ENCODE peak calls at places on chromosomes 13 and 19, in ten cellular contexts. One of them, this sample, is unnamed.
A peak's percentile ranks its signal among the peaks of the same experiment; 100 is the strongest.

GRCh38 chr19:49437231-49437630 is 4.1 kb downstream of the SLC17A7 start:
- DNase-seq in RPMI7951: no peak
- DNase-seq in EL: no peak
- DNase-seq in GM12865: no peak
- DNase-seq in effector memory CD4-positive, alpha-beta T cell: no peak
- DNase-seq in activated CD8-positive, alpha-beta memory T cell treated with anti-CD3 and anti-CD28 coated beads, Interleukin-2, amount 50 U/mL, for 4 hours: no peak
- DNase-seq in esophagus squamous epithelium: no peak
- DNase-seq in NB4: no peak
- DNase-seq in NCI-H1105 treated with DMSO at 0.1 percent for 48 hours: no peak
- DNase-seq in NCI-H748 treated with DMSO at 0.1 percent for 48 hours: no peak
- DNase-seq in this sample: no peak

GRCh38 chr13:44870456-44870929 is 118.8 kb downstream of the NUFIP1 start:
- DNase-seq in GM12865: no peak
- DNase-seq in RPMI7951: no peak
- DNase-seq in effector memory CD4-positive, alpha-beta T cell: no peak
- DNase-seq in esophagus squamous epithelium: no peak
- DNase-seq in NB4: no peak
- DNase-seq in NCI-H748 treated with DMSO at 0.1 percent for 48 hours: no peak
- DNase-seq in activated CD8-positive, alpha-beta memory T cell treated with anti-CD3 and anti-CD28 coated beads, Interleukin-2, amount 50 U/mL, for 4 hours: no peak
- DNase-seq in EL: no peak
- DNase-seq in NCI-H1105 treated with DMSO at 0.1 percent for 48 hours: no peak
- DNase-seq in this sample: no peak

GRCh38 chr13:79440958-79441553 is 35.0 kb upstream of the RBM26 start:
- DNase-seq in effector memory CD4-positive, alpha-beta T cell: no peak
- DNase-seq in NCI-H748 treated with DMSO at 0.1 percent for 48 hours: no peak
- DNase-seq in GM12865: no peak
- DNase-seq in NCI-H1105 treated with DMSO at 0.1 percent for 48 hours: no peak
- DNase-seq in EL: no peak
- DNase-seq in NB4: no peak
- DNase-seq in activated CD8-positive, alpha-beta memory T cell treated with anti-CD3 and anti-CD28 coated beads, Interleukin-2, amount 50 U/mL, for 4 hours: no peak
- DNase-seq in esophagus squamous epithelium: no peak
- DNase-seq in RPMI7951: no peak
- DNase-seq in this sample: no peak

GRCh38 chr19:57665261-57665806 is 3.4 kb upstream of the ZSCAN4 start:
- DNase-seq in activated CD8-positive, alpha-beta memory T cell treated with anti-CD3 and anti-CD28 coated beads, Interleukin-2, amount 50 U/mL, for 4 hours: no peak
- DNase-seq in EL: no peak
- DNase-seq in NCI-H748 treated with DMSO at 0.1 percent for 48 hours: no peak
- DNase-seq in NB4: no peak
- DNase-seq in effector memory CD4-positive, alpha-beta T cell: no peak
- DNase-seq in NCI-H1105 treated with DMSO at 0.1 percent for 48 hours: no peak
- DNase-seq in esophagus squamous epithelium: no peak
- DNase-seq in RPMI7951: no peak
- DNase-seq in GM12865: no peak
- DNase-seq in this sample: no peak

GRCh38 chr13:40096357-40096911 is 441.0 kb downstream of the COG6 start:
- DNase-seq in NB4: no peak
- DNase-seq in GM12865: no peak
- DNase-seq in RPMI7951: no peak
- DNase-seq in NCI-H748 treated with DMSO at 0.1 percent for 48 hours: no peak
- DNase-seq in NCI-H1105 treated with DMSO at 0.1 percent for 48 hours: peak; percentile 21
- DNase-seq in esophagus squamous epithelium: no peak
- DNase-seq in EL: no peak
- DNase-seq in activated CD8-positive, alpha-beta memory T cell treated with anti-CD3 and anti-CD28 coated beads, Interleukin-2, amount 50 U/mL, for 4 hours: peak; percentile 45
- DNase-seq in effector memory CD4-positive, alpha-beta T cell: no peak
- DNase-seq in this sample: no peak

GRCh38 chr13:84651288-84651687 is 769.0 kb upstream of the SLITRK1 start:
- DNase-seq in RPMI7951: peak; percentile 79
- DNase-seq in NCI-H748 treated with DMSO at 0.1 percent for 48 hours: no peak
- DNase-seq in NB4: no peak
- DNase-seq in EL: peak; percentile 70
- DNase-seq in esophagus squamous epithelium: no peak
- DNase-seq in GM12865: no peak
- DNase-seq in effector memory CD4-positive, alpha-beta T cell: no peak
- DNase-seq in activated CD8-positive, alpha-beta memory T cell treated with anti-CD3 and anti-CD28 coated beads, Interleukin-2, amount 50 U/mL, for 4 hours: no peak
- DNase-seq in NCI-H1105 treated with DMSO at 0.1 percent for 48 hours: no peak
- DNase-seq in this sample: no peak

GRCh38 chr19:5966215-5966614 is 11.7 kb downstream of the RANBP3 start:
- DNase-seq in activated CD8-positive, alpha-beta memory T cell treated with anti-CD3 and anti-CD28 coated beads, Interleukin-2, amount 50 U/mL, for 4 hours: no peak
- DNase-seq in GM12865: no peak
- DNase-seq in esophagus squamous epithelium: no peak
- DNase-seq in NCI-H1105 treated with DMSO at 0.1 percent for 48 hours: no peak
- DNase-seq in NCI-H748 treated with DMSO at 0.1 percent for 48 hours: no peak
- DNase-seq in EL: no peak
- DNase-seq in RPMI7951: no peak
- DNase-seq in NB4: no peak
- DNase-seq in effector memory CD4-positive, alpha-beta T cell: no peak
- DNase-seq in this sample: no peak

GRCh38 chr19:19405919-19406877 is 723 bp downstream of the GATAD2A start:
- DNase-seq in NCI-H748 treated with DMSO at 0.1 percent for 48 hours: peak; percentile 2
- DNase-seq in GM12865: peak; percentile 52
- DNase-seq in EL: peak; percentile 60
- DNase-seq in effector memory CD4-positive, alpha-beta T cell: peak; percentile 28
- DNase-seq in NB4: peak; percentile 65
- DNase-seq in esophagus squamous epithelium: no peak
- DNase-seq in NCI-H1105 treated with DMSO at 0.1 percent for 48 hours: peak; percentile 53
- DNase-seq in RPMI7951: peak; percentile 56
- DNase-seq in activated CD8-positive, alpha-beta memory T cell treated with anti-CD3 and anti-CD28 coated beads, Interleukin-2, amount 50 U/mL, for 4 hours: peak; percentile 49
- DNase-seq in this sample: no peak

GRCh38 chr13:26445092-26445491 is 112.4 kb upstream of the WASF3 start:
- DNase-seq in RPMI7951: no peak
- DNase-seq in esophagus squamous epithelium: no peak
- DNase-seq in EL: no peak
- DNase-seq in NB4: no peak
- DNase-seq in GM12865: no peak
- DNase-seq in effector memory CD4-positive, alpha-beta T cell: no peak
- DNase-seq in activated CD8-positive, alpha-beta memory T cell treated with anti-CD3 and anti-CD28 coated beads, Interleukin-2, amount 50 U/mL, for 4 hours: no peak
- DNase-seq in NCI-H748 treated with DMSO at 0.1 percent for 48 hours: no peak
- DNase-seq in NCI-H1105 treated with DMSO at 0.1 percent for 48 hours: no peak
- DNase-seq in this sample: no peak

GRCh38 chr13:40187836-40188591 is 478.4 kb downstream of the FOXO1 start:
- DNase-seq in activated CD8-positive, alpha-beta memory T cell treated with anti-CD3 and anti-CD28 coated beads, Interleukin-2, amount 50 U/mL, for 4 hours: peak; percentile 46
- DNase-seq in NB4: no peak
- DNase-seq in EL: no peak
- DNase-seq in NCI-H1105 treated with DMSO at 0.1 percent for 48 hours: no peak
- DNase-seq in GM12865: no peak
- DNase-seq in NCI-H748 treated with DMSO at 0.1 percent for 48 hours: no peak
- DNase-seq in effector memory CD4-positive, alpha-beta T cell: peak; percentile 19
- DNase-seq in RPMI7951: no peak
- DNase-seq in esophagus squamous epithelium: no peak
- DNase-seq in this sample: no peak

GRCh38 chr19:38670921-38671398 is 23.5 kb downstream of the ACTN4 start:
- DNase-seq in NB4: no peak
- DNase-seq in NCI-H748 treated with DMSO at 0.1 percent for 48 hours: no peak
- DNase-seq in RPMI7951: no peak
- DNase-seq in GM12865: no peak
- DNase-seq in esophagus squamous epithelium: no peak
- DNase-seq in NCI-H1105 treated with DMSO at 0.1 percent for 48 hours: no peak
- DNase-seq in effector memory CD4-positive, alpha-beta T cell: no peak
- DNase-seq in EL: no peak
- DNase-seq in activated CD8-positive, alpha-beta memory T cell treated with anti-CD3 and anti-CD28 coated beads, Interleukin-2, amount 50 U/mL, for 4 hours: no peak
- DNase-seq in this sample: peak; percentile 12

GRCh38 chr19:16821081-16821480 is 8.1 kb upstream of the SIN3B start:
- DNase-seq in activated CD8-positive, alpha-beta memory T cell treated with anti-CD3 and anti-CD28 coated beads, Interleukin-2, amount 50 U/mL, for 4 hours: no peak
- DNase-seq in EL: no peak
- DNase-seq in esophagus squamous epithelium: no peak
- DNase-seq in RPMI7951: no peak
- DNase-seq in GM12865: no peak
- DNase-seq in NB4: no peak
- DNase-seq in NCI-H1105 treated with DMSO at 0.1 percent for 48 hours: no peak
- DNase-seq in effector memory CD4-positive, alpha-beta T cell: no peak
- DNase-seq in NCI-H748 treated with DMSO at 0.1 percent for 48 hours: no peak
- DNase-seq in this sample: no peak

GRCh38 chr13:98279473-98280175 is 102.6 kb upstream of the RNF113B start:
- DNase-seq in EL: no peak
- DNase-seq in effector memory CD4-positive, alpha-beta T cell: no peak
- DNase-seq in RPMI7951: no peak
- DNase-seq in NB4: peak; percentile 27
- DNase-seq in GM12865: peak; percentile 56
- DNase-seq in activated CD8-positive, alpha-beta memory T cell treated with anti-CD3 and anti-CD28 coated beads, Interleukin-2, amount 50 U/mL, for 4 hours: no peak
- DNase-seq in esophagus squamous epithelium: no peak
- DNase-seq in NCI-H748 treated with DMSO at 0.1 percent for 48 hours: no peak
- DNase-seq in NCI-H1105 treated with DMSO at 0.1 percent for 48 hours: no peak
- DNase-seq in this sample: peak; percentile 85

GRCh38 chr13:64684685-64685431 is 2545.3 kb downstream of the PCDH9 start:
- DNase-seq in GM12865: no peak
- DNase-seq in EL: peak; percentile 14
- DNase-seq in esophagus squamous epithelium: no peak
- DNase-seq in effector memory CD4-positive, alpha-beta T cell: no peak
- DNase-seq in activated CD8-positive, alpha-beta memory T cell treated with anti-CD3 and anti-CD28 coated beads, Interleukin-2, amount 50 U/mL, for 4 hours: no peak
- DNase-seq in NCI-H748 treated with DMSO at 0.1 percent for 48 hours: no peak
- DNase-seq in NCI-H1105 treated with DMSO at 0.1 percent for 48 hours: no peak
- DNase-seq in RPMI7951: no peak
- DNase-seq in NB4: no peak
- DNase-seq in this sample: no peak

GRCh38 chr19:12825259-12826131 is 8.9 kb downstream of the RTBDN start:
- DNase-seq in NB4: no peak
- DNase-seq in activated CD8-positive, alpha-beta memory T cell treated with anti-CD3 and anti-CD28 coated beads, Interleukin-2, amount 50 U/mL, for 4 hours: no peak
- DNase-seq in NCI-H748 treated with DMSO at 0.1 percent for 48 hours: no peak
- DNase-seq in effector memory CD4-positive, alpha-beta T cell: no peak
- DNase-seq in EL: peak; percentile 29
- DNase-seq in esophagus squamous epithelium: no peak
- DNase-seq in NCI-H1105 treated with DMSO at 0.1 percent for 48 hours: no peak
- DNase-seq in GM12865: no peak
- DNase-seq in RPMI7951: peak; percentile 33
- DNase-seq in this sample: peak; percentile 5

GRCh38 chr19:58581227-58582141 is 8.3 kb upstream of the MZF1 start:
- DNase-seq in GM12865: peak; percentile 92
- DNase-seq in EL: peak; percentile 82
- DNase-seq in NCI-H748 treated with DMSO at 0.1 percent for 48 hours: no peak
- DNase-seq in NB4: peak; percentile 85
- DNase-seq in effector memory CD4-positive, alpha-beta T cell: peak; percentile 78
- DNase-seq in esophagus squamous epithelium: no peak
- DNase-seq in NCI-H1105 treated with DMSO at 0.1 percent for 48 hours: no peak
- DNase-seq in RPMI7951: no peak
- DNase-seq in activated CD8-positive, alpha-beta memory T cell treated with anti-CD3 and anti-CD28 coated beads, Interleukin-2, amount 50 U/mL, for 4 hours: peak; percentile 92
- DNase-seq in this sample: no peak

GRCh38 chr13:98450495-98451167 is 126.3 kb downstream of the STK24 start:
- DNase-seq in effector memory CD4-positive, alpha-beta T cell: no peak
- DNase-seq in NCI-H1105 treated with DMSO at 0.1 percent for 48 hours: no peak
- DNase-seq in RPMI7951: no peak
- DNase-seq in NB4: peak; percentile 24
- DNase-seq in esophagus squamous epithelium: no peak
- DNase-seq in EL: no peak
- DNase-seq in activated CD8-positive, alpha-beta memory T cell treated with anti-CD3 and anti-CD28 coated beads, Interleukin-2, amount 50 U/mL, for 4 hours: no peak
- DNase-seq in GM12865: no peak
- DNase-seq in NCI-H748 treated with DMSO at 0.1 percent for 48 hours: no peak
- DNase-seq in this sample: no peak

GRCh38 chr19:7927605-7928333 is 1.8 kb upstream of the CTXN1 start:
- DNase-seq in NCI-H748 treated with DMSO at 0.1 percent for 48 hours: no peak
- DNase-seq in activated CD8-positive, alpha-beta memory T cell treated with anti-CD3 and anti-CD28 coated beads, Interleukin-2, amount 50 U/mL, for 4 hours: no peak
- DNase-seq in NCI-H1105 treated with DMSO at 0.1 percent for 48 hours: no peak
- DNase-seq in effector memory CD4-positive, alpha-beta T cell: no peak
- DNase-seq in esophagus squamous epithelium: no peak
- DNase-seq in GM12865: no peak
- DNase-seq in NB4: no peak
- DNase-seq in EL: no peak
- DNase-seq in RPMI7951: no peak
- DNase-seq in this sample: no peak

GRCh38 chr19:48715276-48715675 is 4.2 kb downstream of the MAMSTR start:
- DNase-seq in NCI-H748 treated with DMSO at 0.1 percent for 48 hours: no peak
- DNase-seq in esophagus squamous epithelium: no peak
- DNase-seq in effector memory CD4-positive, alpha-beta T cell: no peak
- DNase-seq in NB4: no peak
- DNase-seq in EL: no peak
- DNase-seq in activated CD8-positive, alpha-beta memory T cell treated with anti-CD3 and anti-CD28 coated beads, Interleukin-2, amount 50 U/mL, for 4 hours: no peak
- DNase-seq in NCI-H1105 treated with DMSO at 0.1 percent for 48 hours: no peak
- DNase-seq in RPMI7951: no peak
- DNase-seq in GM12865: no peak
- DNase-seq in this sample: peak; percentile 37

GRCh38 chr13:96041326-96042092 is 11.7 kb downstream of the UGGT2 start:
- DNase-seq in RPMI7951: no peak
- DNase-seq in effector memory CD4-positive, alpha-beta T cell: no peak
- DNase-seq in esophagus squamous epithelium: no peak
- DNase-seq in NCI-H748 treated with DMSO at 0.1 percent for 48 hours: no peak
- DNase-seq in activated CD8-positive, alpha-beta memory T cell treated with anti-CD3 and anti-CD28 coated beads, Interleukin-2, amount 50 U/mL, for 4 hours: no peak
- DNase-seq in NB4: no peak
- DNase-seq in GM12865: no peak
- DNase-seq in NCI-H1105 treated with DMSO at 0.1 percent for 48 hours: no peak
- DNase-seq in EL: no peak
- DNase-seq in this sample: no peak

GRCh38 chr19:17365361-17365760 is 11.8 kb downstream of the PLVAP start:
- DNase-seq in NCI-H748 treated with DMSO at 0.1 percent for 48 hours: no peak
- DNase-seq in NB4: no peak
- DNase-seq in effector memory CD4-positive, alpha-beta T cell: no peak
- DNase-seq in NCI-H1105 treated with DMSO at 0.1 percent for 48 hours: no peak
- DNase-seq in EL: no peak
- DNase-seq in GM12865: no peak
- DNase-seq in activated CD8-positive, alpha-beta memory T cell treated with anti-CD3 and anti-CD28 coated beads, Interleukin-2, amount 50 U/mL, for 4 hours: no peak
- DNase-seq in RPMI7951: no peak
- DNase-seq in esophagus squamous epithelium: no peak
- DNase-seq in this sample: no peak

GRCh38 chr13:61410669-61411297 is 4.9 kb downstream of the PCDH20 start:
- DNase-seq in effector memory CD4-positive, alpha-beta T cell: no peak
- DNase-seq in GM12865: peak; percentile 20
- DNase-seq in RPMI7951: no peak
- DNase-seq in esophagus squamous epithelium: no peak
- DNase-seq in NCI-H1105 treated with DMSO at 0.1 percent for 48 hours: peak; percentile 76
- DNase-seq in activated CD8-positive, alpha-beta memory T cell treated with anti-CD3 and anti-CD28 coated beads, Interleukin-2, amount 50 U/mL, for 4 hours: no peak
- DNase-seq in EL: no peak
- DNase-seq in NCI-H748 treated with DMSO at 0.1 percent for 48 hours: peak; percentile 19
- DNase-seq in NB4: peak; percentile 26
- DNase-seq in this sample: peak; percentile 24

GRCh38 chr19:19064098-19064722 is 416 bp downstream of the SLC25A42 start:
- DNase-seq in RPMI7951: no peak
- DNase-seq in activated CD8-positive, alpha-beta memory T cell treated with anti-CD3 and anti-CD28 coated beads, Interleukin-2, amount 50 U/mL, for 4 hours: no peak
- DNase-seq in NB4: no peak
- DNase-seq in esophagus squamous epithelium: peak; percentile 45
- DNase-seq in effector memory CD4-positive, alpha-beta T cell: no peak
- DNase-seq in EL: no peak
- DNase-seq in GM12865: peak; percentile 28
- DNase-seq in NCI-H1105 treated with DMSO at 0.1 percent for 48 hours: no peak
- DNase-seq in NCI-H748 treated with DMSO at 0.1 percent for 48 hours: no peak
- DNase-seq in this sample: no peak

GRCh38 chr13:107222619-107223018 is 654.7 kb upstream of the ARGLU1 start:
- DNase-seq in NCI-H748 treated with DMSO at 0.1 percent for 48 hours: no peak
- DNase-seq in EL: no peak
- DNase-seq in esophagus squamous epithelium: no peak
- DNase-seq in NB4: no peak
- DNase-seq in NCI-H1105 treated with DMSO at 0.1 percent for 48 hours: no peak
- DNase-seq in activated CD8-positive, alpha-beta memory T cell treated with anti-CD3 and anti-CD28 coated beads, Interleukin-2, amount 50 U/mL, for 4 hours: no peak
- DNase-seq in RPMI7951: no peak
- DNase-seq in effector memory CD4-positive, alpha-beta T cell: no peak
- DNase-seq in GM12865: no peak
- DNase-seq in this sample: no peak

GRCh38 chr13:113405481-113406300 is 41.8 kb upstream of the GRTP1 start:
- DNase-seq in activated CD8-positive, alpha-beta memory T cell treated with anti-CD3 and anti-CD28 coated beads, Interleukin-2, amount 50 U/mL, for 4 hours: no peak
- DNase-seq in EL: no peak
- DNase-seq in effector memory CD4-positive, alpha-beta T cell: no peak
- DNase-seq in esophagus squamous epithelium: no peak
- DNase-seq in NCI-H748 treated with DMSO at 0.1 percent for 48 hours: no peak
- DNase-seq in GM12865: no peak
- DNase-seq in NCI-H1105 treated with DMSO at 0.1 percent for 48 hours: peak; percentile 92
- DNase-seq in NB4: no peak
- DNase-seq in RPMI7951: no peak
- DNase-seq in this sample: no peak

GRCh38 chr13:70960841-70961443 is 852.7 kb upstream of the KLHL1 start:
- DNase-seq in EL: peak; percentile 1
- DNase-seq in activated CD8-positive, alpha-beta memory T cell treated with anti-CD3 and anti-CD28 coated beads, Interleukin-2, amount 50 U/mL, for 4 hours: no peak
- DNase-seq in NCI-H1105 treated with DMSO at 0.1 percent for 48 hours: peak; percentile 9
- DNase-seq in GM12865: peak; percentile 54
- DNase-seq in RPMI7951: peak; percentile 23
- DNase-seq in NCI-H748 treated with DMSO at 0.1 percent for 48 hours: peak; percentile 56
- DNase-seq in esophagus squamous epithelium: no peak
- DNase-seq in NB4: peak; percentile 61
- DNase-seq in effector memory CD4-positive, alpha-beta T cell: no peak
- DNase-seq in this sample: no peak

GRCh38 chr13:43307921-43308433 is 284.6 kb downstream of the DNAJC15 start:
- DNase-seq in EL: peak; percentile 93
- DNase-seq in NCI-H1105 treated with DMSO at 0.1 percent for 48 hours: peak; percentile 77
- DNase-seq in GM12865: peak; percentile 72
- DNase-seq in RPMI7951: peak; percentile 92
- DNase-seq in NB4: peak; percentile 68
- DNase-seq in esophagus squamous epithelium: no peak
- DNase-seq in effector memory CD4-positive, alpha-beta T cell: no peak
- DNase-seq in activated CD8-positive, alpha-beta memory T cell treated with anti-CD3 and anti-CD28 coated beads, Interleukin-2, amount 50 U/mL, for 4 hours: no peak
- DNase-seq in NCI-H748 treated with DMSO at 0.1 percent for 48 hours: peak; percentile 82
- DNase-seq in this sample: peak; percentile 15

GRCh38 chr13:106432636-106433035 is 102.8 kb downstream of the EFNB2 start:
- DNase-seq in GM12865: no peak
- DNase-seq in activated CD8-positive, alpha-beta memory T cell treated with anti-CD3 and anti-CD28 coated beads, Interleukin-2, amount 50 U/mL, for 4 hours: no peak
- DNase-seq in EL: peak; percentile 14
- DNase-seq in NCI-H748 treated with DMSO at 0.1 percent for 48 hours: no peak
- DNase-seq in NCI-H1105 treated with DMSO at 0.1 percent for 48 hours: no peak
- DNase-seq in esophagus squamous epithelium: no peak
- DNase-seq in effector memory CD4-positive, alpha-beta T cell: no peak
- DNase-seq in NB4: no peak
- DNase-seq in RPMI7951: no peak
- DNase-seq in this sample: no peak